ENCODE peak calls at places on chromosomes 2 and 18, in four cellular contexts. One of them, this sample, is unnamed.

GRCh38 chr2:45652090-45653050 is 895 bp downstream of the PRKCE start:
- DNase-seq in A549: no peak
- DNase-seq in stomach: peak
- DNase-seq in HepG2: no peak
- DNase-seq in this sample: peak

GRCh38 chr2:210072922-210073509 is 70.6 kb downstream of the RPE start:
- DNase-seq in A549: peak
- DNase-seq in stomach: no peak
- DNase-seq in HepG2: peak
- DNase-seq in this sample: no peak

GRCh38 chr2:201419057-201419635 is 32.1 kb downstream of the TRAK2 start:
- DNase-seq in stomach: no peak
- DNase-seq in A549: no peak
- DNase-seq in HepG2: no peak
- DNase-seq in this sample: no peak

GRCh38 chr2:197786010-197786877 is 1.1 kb upstream of the BOLL start:
- DNase-seq in A549: peak
- DNase-seq in HepG2: no peak
- DNase-seq in stomach: peak
- DNase-seq in this sample: no peak

GRCh38 chr2:238643400-238643907 is 204.4 kb upstream of the TWIST2 start:
- DNase-seq in HepG2: no peak
- DNase-seq in A549: no peak
- DNase-seq in stomach: no peak
- DNase-seq in this sample: no peak

GRCh38 chr18:58538604-58539386 is 90.1 kb downstream of the ALPK2 start:
- DNase-seq in stomach: no peak
- DNase-seq in HepG2: peak
- DNase-seq in A549: no peak
- DNase-seq in this sample: no peak

GRCh38 chr2:233563663-233564430 is 2.7 kb downstream of the USP40 start:
- DNase-seq in stomach: no peak
- DNase-seq in HepG2: no peak
- DNase-seq in A549: no peak
- DNase-seq in this sample: no peak

GRCh38 chr18:10424576-10425314 is 29.7 kb upstream of the APCDD1 start:
- DNase-seq in HepG2: no peak
- DNase-seq in stomach: no peak
- DNase-seq in A549: no peak
- DNase-seq in this sample: peak

GRCh38 chr18:9545029-9545428 is 69.3 kb downstream of the PPP4R1 start:
- DNase-seq in stomach: no peak
- DNase-seq in A549: no peak
- DNase-seq in HepG2: no peak
- DNase-seq in this sample: no peak

GRCh38 chr2:39851691-39852110 is 72.6 kb upstream of the THUMPD2 start:
- DNase-seq in A549: no peak
- DNase-seq in stomach: no peak
- DNase-seq in HepG2: no peak
- DNase-seq in this sample: no peak

GRCh38 chr2:71923143-71923525 is 224.5 kb downstream of the CYP26B1 start:
- DNase-seq in HepG2: no peak
- DNase-seq in A549: no peak
- DNase-seq in stomach: no peak
- DNase-seq in this sample: no peak

GRCh38 chr2:200252661-200253067 is 53.8 kb upstream of the SPATS2L start:
- DNase-seq in stomach: no peak
- DNase-seq in A549: no peak
- DNase-seq in HepG2: no peak
- DNase-seq in this sample: no peak

GRCh38 chr2:172256886-172257285 is 154.2 kb upstream of the DLX2 start:
- DNase-seq in HepG2: no peak
- DNase-seq in A549: no peak
- DNase-seq in stomach: no peak
- DNase-seq in this sample: no peak

GRCh38 chr2:61436092-61436491 is 34.8 kb downstream of the USP34 start:
- DNase-seq in HepG2: no peak
- DNase-seq in stomach: no peak
- DNase-seq in A549: no peak
- DNase-seq in this sample: no peak

GRCh38 chr2:16666453-16666801 is 793 bp upstream of the CYRIA start:
- DNase-seq in A549: no peak
- DNase-seq in HepG2: no peak
- DNase-seq in stomach: no peak
- DNase-seq in this sample: peak

GRCh38 chr18:48955528-48956261 is 4.9 kb upstream of the SMAD7 start:
- DNase-seq in stomach: peak
- DNase-seq in A549: no peak
- DNase-seq in HepG2: no peak
- DNase-seq in this sample: no peak

GRCh38 chr2:51516667-51517066 is 484.7 kb upstream of the NRXN1 start:
- DNase-seq in HepG2: no peak
- DNase-seq in stomach: no peak
- DNase-seq in A549: no peak
- DNase-seq in this sample: no peak

GRCh38 chr2:106956879-106957278 is 70.9 kb upstream of the ST6GAL2 start:
- DNase-seq in A549: no peak
- DNase-seq in stomach: no peak
- DNase-seq in HepG2: no peak
- DNase-seq in this sample: no peak

GRCh38 chr2:179963626-179964025 is 43.5 kb downstream of the CWC22 start:
- DNase-seq in A549: no peak
- DNase-seq in stomach: no peak
- DNase-seq in HepG2: no peak
- DNase-seq in this sample: no peak

GRCh38 chr18:13120255-13120654 is 98.3 kb upstream of the LDLRAD4 start:
- DNase-seq in A549: no peak
- DNase-seq in HepG2: no peak
- DNase-seq in stomach: no peak
- DNase-seq in this sample: no peak
- TF ChIP-seq EP300 in A549: no peak
- TF ChIP-seq EP300 in HepG2: no peak
- TF ChIP-seq EP300 in stomach: no peak
- TF ChIP-seq EP300 in this sample: no peak

GRCh38 chr2:101149241-101150192 is 1.7 kb downstream of the TBC1D8 start:
- DNase-seq in HepG2: peak
- DNase-seq in A549: peak
- DNase-seq in stomach: peak
- DNase-seq in this sample: no peak

GRCh38 chr2:101151859-101152194 is 645 bp upstream of the TBC1D8 start:
- DNase-seq in HepG2: no peak
- DNase-seq in stomach: no peak
- DNase-seq in A549: no peak
- DNase-seq in this sample: no peak

GRCh38 chr2:101152195-101153076 is 1.3 kb upstream of the TBC1D8 start:
- DNase-seq in stomach: peak
- DNase-seq in A549: peak
- DNase-seq in HepG2: peak
- DNase-seq in this sample: peak

GRCh38 chr2:101150306-101151140 is 659 bp downstream of the TBC1D8 start:
- DNase-seq in A549: no peak
- DNase-seq in HepG2: no peak
- DNase-seq in stomach: peak
- DNase-seq in this sample: peak

DNA sequence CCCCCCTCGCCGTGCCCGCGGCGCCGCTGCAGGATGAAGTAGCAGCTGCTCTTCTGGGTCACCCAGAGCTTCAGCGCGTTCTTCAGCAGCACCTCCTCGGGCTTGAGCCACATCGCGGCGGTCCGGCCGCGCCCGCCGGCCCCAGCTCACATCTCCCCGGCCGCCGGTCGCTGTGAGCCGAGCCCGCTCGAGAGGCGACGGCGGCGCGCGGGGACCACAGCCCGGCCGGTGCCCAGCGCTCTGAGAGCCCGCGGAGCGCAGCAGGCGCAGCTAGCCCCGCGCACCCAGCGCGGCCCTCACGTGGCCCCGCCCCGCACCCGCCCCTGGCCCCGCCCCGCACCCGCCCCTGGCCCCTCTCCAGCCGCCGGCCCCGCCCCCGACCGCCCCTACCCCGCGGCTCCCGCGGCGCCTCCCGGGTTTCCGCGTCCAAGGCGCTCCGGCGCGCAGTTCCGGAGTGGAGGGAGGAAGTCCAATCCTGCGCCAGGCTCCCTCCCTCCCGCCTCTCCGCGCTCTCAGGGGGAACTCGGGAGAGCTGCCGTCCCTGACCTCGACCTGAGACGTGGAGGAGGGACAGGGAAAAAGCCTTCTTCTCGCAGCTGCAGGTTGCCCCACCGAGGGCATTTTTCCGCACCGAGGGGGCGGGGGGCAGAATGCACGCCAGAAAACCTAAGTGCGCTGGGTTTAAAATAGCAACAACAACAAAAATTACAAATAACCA is at the start of gene TBC1D8:
- DNase-seq in A549: peak
- DNase-seq in HepG2: peak
- DNase-seq in stomach: peak
- DNase-seq in this sample: peak
- TF ChIP-seq POLR2A in A549: peak
- TF ChIP-seq POLR2A in HepG2: peak
- TF ChIP-seq POLR2A in stomach: no peak
- TF ChIP-seq POLR2A in this sample: peak

GRCh38 chr2:173354601-173355131 is at the start of gene CDCA7:
- DNase-seq in HepG2: peak
- DNase-seq in stomach: peak
- DNase-seq in A549: peak
- DNase-seq in this sample: peak
- TF ChIP-seq EP300 in HepG2: peak
- TF ChIP-seq EP300 in stomach: no peak
- TF ChIP-seq EP300 in A549: no peak
- TF ChIP-seq EP300 in this sample: no peak

DNA sequence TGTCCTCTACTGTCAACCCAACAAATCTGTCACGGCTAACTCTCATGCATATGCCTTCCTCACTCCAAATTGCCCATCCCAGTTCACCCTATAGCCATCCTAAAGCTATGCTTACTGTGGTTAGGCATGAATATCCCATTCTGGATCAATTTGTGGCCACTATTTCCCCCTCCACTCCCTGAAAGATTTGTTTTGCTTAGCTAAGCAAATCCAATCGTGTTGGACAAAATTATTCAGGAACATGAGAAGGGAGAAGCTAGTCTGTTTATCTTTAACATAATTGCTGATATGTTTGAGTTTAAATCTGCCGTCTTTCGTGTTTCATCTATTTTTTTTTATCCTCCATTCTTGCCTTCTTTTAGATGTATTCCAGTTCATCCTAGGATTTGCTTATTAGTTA is 43.6 kb downstream of the PPM1B start:
- DNase-seq in HepG2: no peak
- DNase-seq in stomach: no peak
- DNase-seq in A549: no peak
- DNase-seq in this sample: no peak
- TF ChIP-seq POLR2A in HepG2: no peak
- TF ChIP-seq POLR2A in stomach: no peak
- TF ChIP-seq POLR2A in A549: no peak
- TF ChIP-seq POLR2A in this sample: no peak

DNA sequence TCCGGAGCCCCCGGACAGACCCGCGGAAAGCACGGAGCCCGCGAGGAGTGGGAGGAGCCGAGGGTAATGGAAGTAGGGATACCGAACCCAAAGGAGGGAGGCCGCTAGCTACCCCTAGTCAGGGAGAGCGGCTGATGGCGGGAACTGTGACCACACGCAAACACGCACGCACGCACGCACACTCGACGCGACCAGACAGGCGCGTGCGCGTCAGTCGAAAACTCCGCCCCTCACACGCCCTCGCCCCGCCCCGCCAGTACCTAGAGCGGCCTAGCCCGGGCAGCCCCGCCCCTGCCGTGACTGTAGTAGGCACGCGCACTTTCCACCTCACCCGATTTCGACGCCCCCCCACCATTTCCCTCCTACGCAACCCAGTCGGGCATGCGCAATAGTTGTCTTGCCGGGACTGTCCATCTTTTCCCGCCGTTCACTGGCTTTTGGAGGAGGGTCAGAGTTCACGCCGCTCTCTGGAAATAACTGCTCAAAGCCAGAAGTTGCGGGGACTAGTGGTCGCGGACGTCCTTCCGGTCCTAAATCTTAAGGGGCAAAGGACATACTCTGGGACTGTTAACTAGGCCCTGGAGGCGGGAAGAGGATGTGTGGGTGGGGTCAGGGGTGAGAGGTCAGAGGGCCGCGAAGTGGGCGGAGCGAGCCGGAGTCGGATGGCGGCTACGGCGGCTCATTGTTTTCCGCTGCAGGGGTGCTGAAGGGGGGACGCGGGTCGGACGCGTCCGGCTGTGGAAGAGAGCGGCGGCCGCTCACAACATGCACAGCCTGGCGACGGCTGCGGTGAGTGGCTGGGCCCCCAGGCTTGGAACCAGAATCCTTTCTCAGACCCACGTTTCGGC is at the start of the genes CNOT9 and USP37:
- DNase-seq in HepG2: peak
- DNase-seq in A549: peak
- DNase-seq in stomach: peak
- DNase-seq in this sample: peak
- TF ChIP-seq EP300 in HepG2: peak
- TF ChIP-seq EP300 in A549: no peak
- TF ChIP-seq EP300 in stomach: peak
- TF ChIP-seq EP300 in this sample: peak

GRCh38 chr2:10043256-10043905 is at the start of gene KLF11:
- DNase-seq in A549: peak
- DNase-seq in HepG2: peak
- DNase-seq in stomach: peak
- DNase-seq in this sample: peak
- TF ChIP-seq POLR2A in A549: no peak
- TF ChIP-seq POLR2A in HepG2: no peak
- TF ChIP-seq POLR2A in stomach: no peak
- TF ChIP-seq POLR2A in this sample: peak

DNA sequence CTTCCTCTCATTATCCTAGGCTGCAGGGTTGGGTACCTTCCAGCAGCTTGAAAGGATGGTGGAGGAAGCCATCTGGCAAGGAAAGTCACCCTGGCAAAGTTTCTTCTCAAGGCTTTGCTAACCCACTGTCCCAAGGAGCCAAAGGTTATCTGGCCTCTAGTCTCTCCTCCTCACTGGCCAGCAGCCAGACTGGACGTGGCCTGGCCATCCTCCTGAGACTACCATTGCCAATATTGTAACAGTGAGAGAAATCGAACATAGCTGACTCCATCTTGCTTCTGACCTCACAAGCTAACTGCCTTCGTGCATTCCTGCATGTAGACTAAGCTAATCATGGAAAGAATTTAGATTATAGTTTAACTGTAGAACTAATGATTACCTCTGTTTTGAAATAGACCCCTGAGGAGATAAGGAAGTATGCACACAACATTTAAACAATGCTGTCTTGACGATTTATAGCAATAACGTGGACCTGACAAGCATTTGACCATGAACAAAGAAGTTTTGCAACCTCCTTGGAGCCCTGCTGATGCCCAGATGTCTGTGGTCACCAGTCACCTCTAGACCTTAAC is 7.8 kb upstream of the ANXA4 start:
- DNase-seq in A549: no peak
- DNase-seq in stomach: no peak
- DNase-seq in HepG2: peak
- DNase-seq in this sample: peak
- TF ChIP-seq EP300 in A549: peak
- TF ChIP-seq EP300 in stomach: no peak
- TF ChIP-seq EP300 in HepG2: peak
- TF ChIP-seq EP300 in this sample: no peak